ENCODE peak calls at places on chromosome 19, in seven cellular contexts. B, M, J, G, S, K and Q are unnamed samples.

GRCh38 chr19:1141944-1142343 is 32.1 kb downstream of the SBNO2 start:
- DNase-seq in K (no peak), B (no peak), S (no peak), M (no peak), J (peak), G (no peak), Q (no peak)

GRCh38 chr19:2529473-2529918 is 53.6 kb downstream of the GADD45B start:
- DNase-seq in J (peak), S (no peak), K (no peak), G (peak), M (no peak), B (no peak), Q (peak)

GRCh38 chr19:35404879-35405622 is 34.2 kb downstream of the GPR42 start:
- DNase-seq in M (peak), G (peak), S (no peak), B (no peak), K (no peak), J (peak), Q (peak)

GRCh38 chr19:39144487-39145071 is 19.0 kb downstream of the PAK4 start:
- DNase-seq in S (no peak), B (peak), G (no peak), K (no peak), J (no peak), M (no peak), Q (peak)

GRCh38 chr19:46970815-46971214 is 48.8 kb upstream of the NPAS1 start:
- DNase-seq in S (no peak), K (peak), G (peak), J (no peak), B (no peak), M (no peak), Q (peak)

GRCh38 chr19:15280915-15281683 is 48.9 kb upstream of the EPHX3 start:
- DNase-seq in B (peak), G (peak), J (peak), S (peak), K (peak), M (peak), Q (peak)

GRCh38 chr19:35267818-35268545 is 780 bp upstream of the USF2 start:
- DNase-seq in M (no peak), J (no peak), K (peak), B (peak), S (no peak), G (no peak), Q (peak)

GRCh38 chr19:42606660-42607351 is 12.1 kb upstream of the CEACAM8 start:
- DNase-seq in J (peak), S (peak), G (no peak), K (no peak), M (no peak), B (peak), Q (peak)

GRCh38 chr19:2261438-2262172 is 5.4 kb upstream of the JSRP1 start:
- DNase-seq in G (no peak), M (no peak), B (peak), K (no peak), J (no peak), S (no peak), Q (no peak)

GRCh38 chr19:37551123-37551993 is 43.2 kb downstream of the ZNF571 start:
- DNase-seq in S (no peak), M (peak), B (peak), K (peak), G (no peak), J (no peak), Q (peak)

GRCh38 chr19:18425515-18426415 is 6.6 kb downstream of the SSBP4 start:
- DNase-seq in B (no peak), K (peak), G (no peak), M (no peak), S (no peak), J (no peak), Q (peak)

GRCh38 chr19:1163934-1164683 is 10.0 kb downstream of the SBNO2 start:
- DNase-seq in B (no peak), M (no peak), K (no peak), G (no peak), S (no peak), J (no peak), Q (no peak)

GRCh38 chr19:43290568-43291359 is 21.4 kb upstream of the PSG9 start:
- DNase-seq in M (no peak), K (no peak), S (peak), G (no peak), B (no peak), J (no peak), Q (no peak)

GRCh38 chr19:48698046-48698445 is 2.3 kb downstream of the FUT2 start:
- DNase-seq in S (no peak), B (no peak), K (no peak), J (no peak), M (no peak), G (no peak), Q (peak)

GRCh38 chr19:3580156-3580955 is 4.9 kb upstream of the GIPC3 start:
- DNase-seq in J (peak), B (no peak), G (peak), M (peak), K (no peak), S (no peak), Q (peak)

GRCh38 chr19:31223805-31224534 is 125.3 kb downstream of the TSHZ3 start:
- DNase-seq in M (peak), B (no peak), G (peak), S (no peak), K (no peak), J (no peak), Q (peak)

GRCh38 chr19:35265126-35265995 is 3.4 kb upstream of the USF2 start:
- DNase-seq in M (no peak), B (no peak), S (no peak), J (no peak), G (no peak), K (no peak), Q (peak)

GRCh38 chr19:18424122-18424889 is 5.1 kb downstream of the SSBP4 start:
- DNase-seq in M (no peak), K (no peak), J (no peak), S (no peak), B (no peak), G (no peak), Q (no peak)

GRCh38 chr19:58395979-58396627 is 647 bp downstream of the RNF225 start:
- DNase-seq in S (no peak), K (no peak), G (no peak), B (no peak), M (no peak), J (no peak), Q (no peak)

GRCh38 chr19:39372047-39372802 is 18.7 kb downstream of the PAF1 start:
- DNase-seq in J (no peak), B (no peak), S (no peak), M (peak), K (peak), G (peak), Q (peak)

GRCh38 chr19:14433454-14434156 is 499 bp downstream of the PKN1 start:
- DNase-seq in K (peak), G (no peak), B (peak), M (no peak), S (no peak), J (no peak), Q (no peak)

GRCh38 chr19:373391-374182 is 29.0 kb upstream of the MIER2 start:
- DNase-seq in G (no peak), S (no peak), J (no peak), M (no peak), B (no peak), K (no peak), Q (no peak)

GRCh38 chr19:43591904-43592772 is 3.8 kb downstream of the IRGQ start:
- DNase-seq in B (no peak), M (no peak), K (no peak), S (no peak), G (no peak), J (no peak), Q (no peak)

GRCh38 chr19:5774921-5775320 is 9.6 kb downstream of the PRR22 start:
- DNase-seq in M (no peak), B (no peak), J (no peak), S (no peak), G (no peak), K (no peak), Q (peak)

GRCh38 chr19:47190167-47190727 is 40.8 kb downstream of the BBC3 start:
- DNase-seq in B (peak), J (peak), K (peak), S (no peak), G (peak), M (no peak), Q (peak)

DNA sequence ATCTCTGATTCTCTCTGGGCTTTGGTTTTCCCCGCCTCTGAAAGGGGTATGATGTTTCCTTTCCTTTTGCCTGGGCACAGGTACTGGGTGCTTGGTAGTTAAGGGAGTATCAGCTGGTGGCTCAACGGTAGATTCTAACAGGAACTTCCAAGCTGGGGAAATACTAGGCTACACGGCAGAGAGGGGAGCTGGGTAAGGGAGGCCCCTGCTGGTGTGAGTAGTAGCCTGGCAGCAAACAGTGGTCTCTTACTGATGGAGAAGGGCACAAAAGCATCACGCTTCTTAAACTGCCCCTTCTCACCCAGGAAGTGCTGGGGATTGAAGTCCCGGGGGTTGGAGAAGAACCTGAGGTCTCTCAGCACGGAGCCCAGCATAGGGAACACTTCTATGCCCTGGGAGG is 26.9 kb upstream of the CYP2A7 start:
- DNase-seq in S (no peak), K (peak), M (no peak), J (no peak), G (no peak), B (no peak), Q (no peak)
- TF ChIP-seq CTCF in S (peak), K (no peak), M (no peak), J (peak), G (no peak), B (no peak), Q (no peak)

GRCh38 chr19:50268046-50268445 is 61.1 kb downstream of the KCNC3 start:
- DNase-seq in G (no peak), S (no peak), K (no peak), B (no peak), M (no peak), J (no peak), Q (no peak)
- H3K4me3 ChIP-seq in G (no peak), S (no peak), K (no peak), B (no peak), M (no peak), J (no peak), Q (no peak)

GRCh38 chr19:45506246-45506990 is 861 bp upstream of the VASP start:
- DNase-seq in B (peak), J (peak), G (no peak), K (peak), S (peak), M (peak), Q (peak)
- TF ChIP-seq CTCF in B (peak), J (peak), G (peak), K (peak), S (peak), M (peak), Q (peak)

GRCh38 chr19:54281008-54281728 is at the start of gene LILRB2:
- DNase-seq in B (no peak), J (no peak), M (no peak), G (no peak), K (no peak), S (no peak), Q (no peak)
- H3K4me3 ChIP-seq in B (no peak), J (no peak), M (no peak), G (no peak), K (peak), S (no peak), Q (no peak)

DNA sequence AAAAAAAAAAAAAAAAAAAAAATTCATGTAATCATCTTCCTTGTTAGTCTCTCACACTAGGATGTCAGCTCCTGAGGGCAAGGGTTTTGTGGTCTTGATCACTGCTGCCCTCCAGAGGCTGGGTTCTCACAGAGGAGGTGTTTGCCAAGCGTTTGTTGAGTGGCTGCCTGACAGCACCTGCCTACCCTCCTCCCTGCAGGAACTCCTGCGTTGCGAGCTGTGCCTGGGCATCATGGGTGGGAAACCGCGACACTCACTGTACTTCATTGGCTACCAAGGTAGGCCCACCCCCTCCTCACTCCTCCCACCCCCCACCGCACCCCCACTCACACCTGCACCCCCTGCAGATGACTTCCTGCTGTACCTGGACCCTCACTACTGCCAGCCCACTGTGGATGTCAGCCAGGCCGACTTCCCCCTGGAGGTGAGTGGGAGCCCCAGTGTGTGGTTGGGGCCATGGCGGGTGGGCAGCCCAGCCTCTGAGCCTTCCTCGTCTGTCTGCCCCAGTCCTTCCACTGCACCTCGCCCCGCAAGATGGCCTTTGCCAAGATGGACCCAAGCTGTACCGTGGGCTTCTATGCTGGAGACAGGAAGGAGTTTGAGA is 8.1 kb downstream of the ATG4D start:
- DNase-seq in J (no peak), G (no peak), M (no peak), K (no peak), B (no peak), S (no peak), Q (peak)
- TF ChIP-seq CTCF in J (peak), G (peak), M (peak), K (peak), B (no peak), S (no peak), Q (peak)

DNA sequence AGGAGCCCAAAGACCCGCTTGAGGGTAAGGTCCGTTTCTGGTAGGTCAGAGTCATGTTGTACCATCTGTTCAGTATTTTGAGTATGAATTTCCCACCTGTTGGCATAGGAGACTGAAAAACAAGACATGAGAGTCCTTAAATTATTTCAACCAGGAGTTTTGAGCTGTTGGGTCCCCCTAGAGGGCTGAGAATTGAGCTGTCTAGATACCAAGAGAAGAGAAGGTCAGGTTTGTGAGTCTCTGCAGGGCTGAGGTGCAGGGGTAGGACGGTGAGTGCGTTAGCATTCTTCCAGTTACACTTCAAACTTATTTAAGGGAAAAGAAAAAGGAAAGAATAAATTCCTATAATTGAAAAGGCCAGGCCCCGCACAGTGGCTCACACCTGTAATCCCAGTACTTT is 5.0 kb downstream of the CBLC start:
- DNase-seq in J (no peak), G (no peak), K (no peak), S (no peak), M (no peak), B (no peak), Q (no peak)
- H3K4me3 ChIP-seq in J (no peak), G (no peak), K (no peak), S (no peak), M (no peak), B (no peak), Q (no peak)

DNA sequence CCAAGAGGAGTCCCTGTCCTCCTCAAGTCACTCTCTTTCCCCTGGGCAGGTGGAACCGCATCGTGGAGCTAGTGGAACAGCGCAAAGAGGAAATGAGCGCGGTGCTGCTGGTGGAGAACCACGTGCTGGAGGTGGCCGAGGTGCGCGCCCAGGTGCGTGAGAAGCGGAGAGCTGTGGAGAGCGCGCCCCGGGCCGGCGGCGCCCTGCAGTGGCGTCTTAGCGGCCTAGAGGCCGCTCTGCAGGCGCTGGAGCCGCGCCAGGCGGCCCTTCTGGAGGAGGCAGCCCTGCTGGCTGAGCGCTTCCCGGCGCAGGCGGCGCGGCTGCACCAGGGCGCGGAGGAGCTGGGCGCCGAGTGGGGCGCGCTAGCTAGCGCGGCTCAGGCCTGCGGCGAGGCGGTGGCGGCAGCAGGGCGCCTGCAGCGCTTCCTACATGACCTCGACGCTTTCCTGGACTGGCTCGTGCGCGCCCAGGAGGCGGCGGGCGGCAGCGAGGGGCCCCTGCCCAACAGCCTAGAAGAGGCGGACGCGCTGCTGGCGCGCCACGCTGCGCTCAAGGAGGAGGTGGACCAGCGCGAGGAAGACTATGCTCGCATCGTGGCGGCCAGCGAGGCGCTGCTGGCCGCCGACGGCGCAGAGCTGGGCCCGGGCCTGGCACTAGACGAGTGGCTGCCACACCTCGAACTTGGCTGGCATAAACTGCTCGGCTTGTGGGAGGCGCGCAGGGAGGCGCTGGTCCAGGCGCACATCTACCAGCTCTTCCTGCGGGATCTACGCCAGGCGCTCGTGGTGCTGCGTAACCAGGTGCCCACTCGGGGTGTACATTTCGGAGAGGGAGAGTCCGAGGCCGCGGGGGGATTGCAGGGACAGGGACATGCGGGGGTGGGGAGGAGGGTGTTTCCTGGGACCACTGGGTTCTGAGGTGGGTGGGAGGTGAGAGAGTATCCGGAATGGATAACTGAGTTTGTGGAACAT is 52.8 kb downstream of the SPTBN4 start:
- DNase-seq in S (no peak), M (no peak), G (no peak), B (no peak), K (no peak), J (no peak), Q (peak)
- TF ChIP-seq CTCF in S (no peak), M (no peak), G (no peak), B (no peak), K (no peak), J (peak), Q (no peak)

GRCh38 chr19:55116232-55117062 is 990 bp downstream of the PPP1R12C start:
- DNase-seq in M (no peak), B (peak), G (no peak), K (peak), J (peak), S (peak), Q (peak)
- H3K4me3 ChIP-seq in M (peak), B (peak), G (peak), K (peak), J (peak), S (peak), Q (peak)